ENCODE peak calls at places on chromosomes 13 and 19, in five cellular contexts. One of them, this sample, is unnamed.

GRCh38 chr19:310781-311496 is 19.7 kb upstream of the PLPP2 start:
- DNase-seq in left lung: peak
- DNase-seq in lower leg skin: no peak
- DNase-seq in fibroblast of mammary gland: no peak
- DNase-seq in astrocyte of the cerebellum: no peak
- DNase-seq in this sample: no peak

GRCh38 chr13:80649274-80649673 is 308.3 kb upstream of the SPRY2 start:
- DNase-seq in fibroblast of mammary gland: no peak
- DNase-seq in astrocyte of the cerebellum: no peak
- DNase-seq in left lung: no peak
- DNase-seq in lower leg skin: no peak
- DNase-seq in this sample: no peak

GRCh38 chr13:97030705-97031452 is 36.6 kb upstream of the OXGR1 start:
- DNase-seq in fibroblast of mammary gland: peak
- DNase-seq in astrocyte of the cerebellum: peak
- DNase-seq in lower leg skin: no peak
- DNase-seq in left lung: no peak
- DNase-seq in this sample: no peak

GRCh38 chr19:42461700-42462324 is 19.1 kb upstream of the CXCL17 start:
- DNase-seq in astrocyte of the cerebellum: no peak
- DNase-seq in left lung: no peak
- DNase-seq in fibroblast of mammary gland: no peak
- DNase-seq in lower leg skin: no peak
- DNase-seq in this sample: no peak

GRCh38 chr13:50991624-50992610 is 82.3 kb downstream of the RNASEH2B start:
- DNase-seq in left lung: no peak
- DNase-seq in fibroblast of mammary gland: no peak
- DNase-seq in lower leg skin: no peak
- DNase-seq in astrocyte of the cerebellum: no peak
- DNase-seq in this sample: no peak

GRCh38 chr19:55452381-55453325 is 8.8 kb downstream of the ISOC2 start:
- DNase-seq in left lung: peak
- DNase-seq in fibroblast of mammary gland: peak
- DNase-seq in astrocyte of the cerebellum: no peak
- DNase-seq in lower leg skin: peak
- DNase-seq in this sample: no peak

GRCh38 chr19:55642153-55643002 is 1.1 kb upstream of the ZNF581 start:
- DNase-seq in astrocyte of the cerebellum: no peak
- DNase-seq in fibroblast of mammary gland: no peak
- DNase-seq in left lung: peak
- DNase-seq in lower leg skin: no peak
- DNase-seq in this sample: no peak

GRCh38 chr13:83589816-83590215 is 292.5 kb downstream of the SLITRK1 start:
- DNase-seq in astrocyte of the cerebellum: no peak
- DNase-seq in left lung: no peak
- DNase-seq in lower leg skin: no peak
- DNase-seq in fibroblast of mammary gland: no peak
- DNase-seq in this sample: no peak

GRCh38 chr19:29873024-29873800 is 61.4 kb downstream of the CCNE1 start:
- DNase-seq in fibroblast of mammary gland: no peak
- DNase-seq in astrocyte of the cerebellum: no peak
- DNase-seq in left lung: peak
- DNase-seq in lower leg skin: no peak
- DNase-seq in this sample: no peak

GRCh38 chr13:33032037-33032625 is 15.9 kb downstream of the KL start:
- DNase-seq in fibroblast of mammary gland: peak
- DNase-seq in lower leg skin: no peak
- DNase-seq in left lung: no peak
- DNase-seq in astrocyte of the cerebellum: no peak
- DNase-seq in this sample: no peak

GRCh38 chr13:21686761-21687391 is 16.0 kb downstream of the FGF9 start:
- DNase-seq in fibroblast of mammary gland: no peak
- DNase-seq in lower leg skin: no peak
- DNase-seq in astrocyte of the cerebellum: no peak
- DNase-seq in left lung: no peak
- DNase-seq in this sample: no peak

GRCh38 chr13:102276479-102276878 is 125.4 kb downstream of the FGF14 start:
- DNase-seq in left lung: no peak
- DNase-seq in fibroblast of mammary gland: no peak
- DNase-seq in astrocyte of the cerebellum: no peak
- DNase-seq in lower leg skin: no peak
- DNase-seq in this sample: no peak

GRCh38 chr13:20716951-20717350 is 13.5 kb downstream of the IL17D start:
- DNase-seq in astrocyte of the cerebellum: no peak
- DNase-seq in left lung: no peak
- DNase-seq in fibroblast of mammary gland: no peak
- DNase-seq in lower leg skin: no peak
- DNase-seq in this sample: no peak

GRCh38 chr13:81487151-81487550 is 1146.2 kb upstream of the SPRY2 start:
- DNase-seq in fibroblast of mammary gland: peak
- DNase-seq in left lung: no peak
- DNase-seq in astrocyte of the cerebellum: peak
- DNase-seq in lower leg skin: no peak
- DNase-seq in this sample: no peak

GRCh38 chr13:20702945-20703784 is at the start of gene IL17D:
- DNase-seq in lower leg skin: no peak
- DNase-seq in fibroblast of mammary gland: no peak
- DNase-seq in left lung: peak
- DNase-seq in astrocyte of the cerebellum: no peak
- DNase-seq in this sample: no peak

GRCh38 chr13:109301276-109301675 is 485.1 kb downstream of the IRS2 start:
- DNase-seq in fibroblast of mammary gland: no peak
- DNase-seq in astrocyte of the cerebellum: no peak
- DNase-seq in lower leg skin: no peak
- DNase-seq in left lung: no peak
- DNase-seq in this sample: no peak

GRCh38 chr13:20399515-20399914 is 126.1 kb downstream of the CRYL1 start:
- DNase-seq in left lung: no peak
- DNase-seq in fibroblast of mammary gland: no peak
- DNase-seq in lower leg skin: no peak
- DNase-seq in astrocyte of the cerebellum: no peak
- DNase-seq in this sample: no peak

GRCh38 chr19:40799558-40800338 is 757 bp downstream of the EGLN2 start:
- DNase-seq in fibroblast of mammary gland: no peak
- DNase-seq in left lung: peak
- DNase-seq in astrocyte of the cerebellum: no peak
- DNase-seq in lower leg skin: no peak
- DNase-seq in this sample: no peak

GRCh38 chr19:41734156-41734555 is 21.2 kb upstream of the CEACAM6 start:
- DNase-seq in fibroblast of mammary gland: no peak
- DNase-seq in lower leg skin: no peak
- DNase-seq in astrocyte of the cerebellum: no peak
- DNase-seq in left lung: no peak
- DNase-seq in this sample: no peak

GRCh38 chr19:577439-578392 is 5.3 kb downstream of the BSG start:
- DNase-seq in left lung: peak
- DNase-seq in lower leg skin: no peak
- DNase-seq in astrocyte of the cerebellum: no peak
- DNase-seq in fibroblast of mammary gland: no peak
- DNase-seq in this sample: no peak

GRCh38 chr19:8194528-8195275 is 14.5 kb upstream of the CERS4 start:
- DNase-seq in astrocyte of the cerebellum: no peak
- DNase-seq in lower leg skin: no peak
- DNase-seq in fibroblast of mammary gland: no peak
- DNase-seq in left lung: peak
- DNase-seq in this sample: no peak

GRCh38 chr19:11203194-11204075 is 6.1 kb upstream of the KANK2 start:
- DNase-seq in astrocyte of the cerebellum: no peak
- DNase-seq in lower leg skin: peak
- DNase-seq in left lung: peak
- DNase-seq in fibroblast of mammary gland: peak
- DNase-seq in this sample: peak
- H3K4me3 ChIP-seq in astrocyte of the cerebellum: no peak
- H3K4me3 ChIP-seq in lower leg skin: no peak
- H3K4me3 ChIP-seq in left lung: no peak
- H3K4me3 ChIP-seq in fibroblast of mammary gland: no peak
- H3K4me3 ChIP-seq in this sample: no peak

DNA sequence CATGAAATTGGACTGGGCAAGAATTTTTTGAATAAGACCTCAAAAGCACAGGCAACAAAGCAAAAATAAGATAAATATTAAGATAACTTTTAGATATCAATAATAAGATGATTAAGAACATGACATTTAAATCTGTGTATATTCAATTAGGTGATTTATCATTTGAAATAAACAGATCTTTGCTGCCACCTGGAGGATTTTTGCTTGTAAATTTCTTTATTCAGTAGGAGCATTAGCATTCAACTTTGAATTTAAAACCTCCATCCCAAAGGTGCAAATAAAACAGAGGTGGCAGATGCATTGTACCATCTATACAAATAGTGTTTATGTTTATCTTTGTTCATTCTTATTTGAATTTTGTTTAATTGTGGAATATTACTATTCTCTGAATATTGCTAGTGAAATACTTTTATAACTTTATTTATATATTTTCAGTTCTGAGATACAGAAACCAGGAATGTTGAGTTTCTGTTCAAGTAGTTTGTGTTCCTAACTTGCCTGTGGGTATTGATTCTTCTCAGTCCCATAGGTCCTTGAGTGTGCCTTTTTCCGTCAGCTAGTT is 20.9 kb downstream of the COG6 start:
- DNase-seq in left lung: no peak
- DNase-seq in fibroblast of mammary gland: peak
- DNase-seq in lower leg skin: no peak
- DNase-seq in astrocyte of the cerebellum: peak
- DNase-seq in this sample: no peak
- TF ChIP-seq CTCF in left lung: peak
- TF ChIP-seq CTCF in fibroblast of mammary gland: peak
- TF ChIP-seq CTCF in lower leg skin: no peak
- TF ChIP-seq CTCF in astrocyte of the cerebellum: peak
- TF ChIP-seq CTCF in this sample: peak

GRCh38 chr13:52195052-52195837 is 35.8 kb upstream of the NEK3 start:
- DNase-seq in fibroblast of mammary gland: peak
- DNase-seq in lower leg skin: peak
- DNase-seq in left lung: peak
- DNase-seq in astrocyte of the cerebellum: no peak
- DNase-seq in this sample: no peak
- H3K4me3 ChIP-seq in fibroblast of mammary gland: peak
- H3K4me3 ChIP-seq in lower leg skin: peak
- H3K4me3 ChIP-seq in left lung: peak
- H3K4me3 ChIP-seq in astrocyte of the cerebellum: peak
- H3K4me3 ChIP-seq in this sample: peak

GRCh38 chr19:12648088-12648487 is 18.5 kb downstream of the MAN2B1 start:
- DNase-seq in lower leg skin: no peak
- DNase-seq in astrocyte of the cerebellum: no peak
- DNase-seq in fibroblast of mammary gland: no peak
- DNase-seq in left lung: peak
- DNase-seq in this sample: no peak
- TF ChIP-seq CTCF in lower leg skin: no peak
- TF ChIP-seq CTCF in astrocyte of the cerebellum: peak
- TF ChIP-seq CTCF in fibroblast of mammary gland: no peak
- TF ChIP-seq CTCF in left lung: peak
- TF ChIP-seq CTCF in this sample: peak

DNA sequence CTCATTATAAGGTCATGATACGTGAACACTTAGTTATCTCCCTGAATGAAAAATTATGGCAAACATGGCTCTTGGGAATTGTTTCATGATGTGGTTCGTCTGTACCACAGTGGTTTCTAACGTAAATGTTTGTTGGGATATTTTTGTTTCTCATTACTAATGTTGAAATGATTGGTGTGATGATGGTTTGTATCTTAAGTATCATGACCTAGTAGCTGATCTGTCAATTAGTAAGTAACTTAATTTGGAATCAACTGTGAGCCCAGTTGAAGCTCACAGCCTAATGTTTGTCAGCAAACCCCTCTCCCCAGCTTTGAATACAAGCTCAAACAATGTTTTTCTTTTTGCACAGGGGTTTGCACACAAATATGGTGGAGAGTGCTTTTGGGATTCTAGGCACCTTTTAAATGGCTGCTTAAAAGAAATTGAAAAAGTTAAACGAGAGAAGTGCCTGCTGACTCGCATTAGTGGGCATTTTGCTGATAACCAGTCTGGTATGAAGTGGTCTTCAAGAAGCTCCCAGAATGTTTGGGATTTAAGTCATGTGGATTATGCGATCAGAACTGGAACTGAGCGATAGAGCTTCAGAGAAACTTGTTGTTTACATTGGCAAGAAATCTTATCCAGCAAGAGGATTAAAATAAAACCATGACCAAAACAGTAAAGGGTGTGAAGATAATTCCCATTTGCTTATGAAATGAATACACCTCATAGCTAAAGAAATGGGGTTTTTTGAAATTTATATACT is 68.2 kb downstream of the LMO7 start:
- DNase-seq in left lung: no peak
- DNase-seq in lower leg skin: no peak
- DNase-seq in astrocyte of the cerebellum: peak
- DNase-seq in fibroblast of mammary gland: peak
- DNase-seq in this sample: peak
- H3K4me3 ChIP-seq in left lung: no peak
- H3K4me3 ChIP-seq in lower leg skin: no peak
- H3K4me3 ChIP-seq in astrocyte of the cerebellum: no peak
- H3K4me3 ChIP-seq in fibroblast of mammary gland: no peak
- H3K4me3 ChIP-seq in this sample: no peak

GRCh38 chr19:1769645-1769985 is 16.3 kb downstream of the ONECUT3 start:
- DNase-seq in astrocyte of the cerebellum: no peak
- DNase-seq in lower leg skin: no peak
- DNase-seq in left lung: no peak
- DNase-seq in fibroblast of mammary gland: no peak
- DNase-seq in this sample: no peak

GRCh38 chr19:1768918-1769644 is 15.8 kb downstream of the ONECUT3 start:
- DNase-seq in left lung: no peak
- DNase-seq in lower leg skin: no peak
- DNase-seq in astrocyte of the cerebellum: no peak
- DNase-seq in fibroblast of mammary gland: no peak
- DNase-seq in this sample: no peak

GRCh38 chr19:1767464-1767933 is 14.2 kb downstream of the ONECUT3 start:
- DNase-seq in left lung: peak
- DNase-seq in astrocyte of the cerebellum: no peak
- DNase-seq in lower leg skin: no peak
- DNase-seq in fibroblast of mammary gland: peak
- DNase-seq in this sample: no peak

GRCh38 chr19:1766800-1767352 is 13.6 kb downstream of the ONECUT3 start:
- DNase-seq in left lung: no peak
- DNase-seq in lower leg skin: no peak
- DNase-seq in astrocyte of the cerebellum: no peak
- DNase-seq in fibroblast of mammary gland: no peak
- DNase-seq in this sample: no peak

DNA sequence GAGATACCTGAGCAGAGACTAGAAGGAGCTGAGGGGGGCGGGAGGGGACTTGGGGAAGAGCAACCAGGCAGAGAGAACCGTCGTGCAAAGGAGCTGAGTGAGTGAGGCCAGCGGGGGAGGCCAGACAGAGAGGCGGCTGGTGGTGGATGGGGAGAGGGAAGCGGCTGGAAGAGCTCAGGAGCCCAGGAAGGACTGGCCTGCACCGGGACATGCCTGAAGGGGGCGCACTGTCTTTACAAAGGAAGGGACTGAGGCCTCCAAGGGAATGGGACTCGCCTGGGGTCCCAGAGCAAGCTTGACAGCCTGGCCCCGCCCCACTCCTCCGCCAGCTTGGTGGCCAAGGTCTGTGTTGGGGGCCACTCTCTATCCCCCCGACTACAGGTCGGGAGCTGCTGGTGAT is 14.9 kb downstream of the ONECUT3 start:
- DNase-seq in fibroblast of mammary gland: peak
- DNase-seq in lower leg skin: no peak
- DNase-seq in astrocyte of the cerebellum: no peak
- DNase-seq in left lung: no peak
- DNase-seq in this sample: no peak
- TF ChIP-seq CTCF in fibroblast of mammary gland: no peak
- TF ChIP-seq CTCF in lower leg skin: no peak
- TF ChIP-seq CTCF in astrocyte of the cerebellum: no peak
- TF ChIP-seq CTCF in left lung: peak
- TF ChIP-seq CTCF in this sample: peak